ENCODE peak calls at places on chromosome 10, in six cellular contexts. One of them, this sample, is unnamed.

GRCh38 chr10:60977161-60978128 is 33.5 kb upstream of the RHOBTB1 start:
- DNase-seq in foreskin fibroblast: no peak
- DNase-seq in C1 segment of cervical spinal cord: no peak
- DNase-seq in HS-5: no peak
- DNase-seq in GM10248: no peak
- DNase-seq in stimulated activated CD8-positive, alpha-beta memory T cell treated with anti-CD3 and anti-CD28 coated beads, Interleukin-2, amount 100 ng/mL, for 1 hour: no peak
- DNase-seq in this sample: no peak

GRCh38 chr10:7567896-7568295 is 98.9 kb downstream of the ITIH5 start:
- DNase-seq in foreskin fibroblast: no peak
- DNase-seq in C1 segment of cervical spinal cord: no peak
- DNase-seq in HS-5: no peak
- DNase-seq in GM10248: no peak
- DNase-seq in stimulated activated CD8-positive, alpha-beta memory T cell treated with anti-CD3 and anti-CD28 coated beads, Interleukin-2, amount 100 ng/mL, for 1 hour: no peak
- DNase-seq in this sample: no peak

GRCh38 chr10:69612760-69613159 is 17.3 kb upstream of the FAM241B start:
- DNase-seq in foreskin fibroblast: no peak
- DNase-seq in C1 segment of cervical spinal cord: no peak
- DNase-seq in HS-5: no peak
- DNase-seq in GM10248: no peak
- DNase-seq in stimulated activated CD8-positive, alpha-beta memory T cell treated with anti-CD3 and anti-CD28 coated beads, Interleukin-2, amount 100 ng/mL, for 1 hour: no peak
- DNase-seq in this sample: no peak

GRCh38 chr10:7667262-7668141 is 736 bp upstream of the ITIH5 start:
- DNase-seq in foreskin fibroblast: no peak
- DNase-seq in C1 segment of cervical spinal cord: no peak
- DNase-seq in HS-5: no peak
- DNase-seq in GM10248: peak; percentile 21
- DNase-seq in stimulated activated CD8-positive, alpha-beta memory T cell treated with anti-CD3 and anti-CD28 coated beads, Interleukin-2, amount 100 ng/mL, for 1 hour: no peak
- DNase-seq in this sample: peak; percentile 81

GRCh38 chr10:90930971-90931841 is 10.3 kb upstream of the ANKRD1 start:
- DNase-seq in foreskin fibroblast: peak; percentile 84
- DNase-seq in C1 segment of cervical spinal cord: no peak
- DNase-seq in HS-5: peak; percentile 72
- DNase-seq in GM10248: no peak
- DNase-seq in stimulated activated CD8-positive, alpha-beta memory T cell treated with anti-CD3 and anti-CD28 coated beads, Interleukin-2, amount 100 ng/mL, for 1 hour: no peak
- DNase-seq in this sample: peak; percentile 15

GRCh38 chr10:122854648-122855047 is 9.0 kb upstream of the CUZD1 start:
- DNase-seq in foreskin fibroblast: peak; percentile 93
- DNase-seq in C1 segment of cervical spinal cord: no peak
- DNase-seq in HS-5: peak; percentile 96
- DNase-seq in GM10248: no peak
- DNase-seq in stimulated activated CD8-positive, alpha-beta memory T cell treated with anti-CD3 and anti-CD28 coated beads, Interleukin-2, amount 100 ng/mL, for 1 hour: no peak
- DNase-seq in this sample: no peak

GRCh38 chr10:28722065-28722803 is 44.9 kb downstream of the BAMBI start:
- DNase-seq in foreskin fibroblast: peak; percentile 35
- DNase-seq in C1 segment of cervical spinal cord: peak; percentile 64
- DNase-seq in HS-5: no peak
- DNase-seq in GM10248: no peak
- DNase-seq in stimulated activated CD8-positive, alpha-beta memory T cell treated with anti-CD3 and anti-CD28 coated beads, Interleukin-2, amount 100 ng/mL, for 1 hour: no peak
- DNase-seq in this sample: peak; percentile 71

GRCh38 chr10:25682203-25682950 is 251.7 kb upstream of the MYO3A start:
- DNase-seq in foreskin fibroblast: no peak
- DNase-seq in C1 segment of cervical spinal cord: peak; percentile 57
- DNase-seq in HS-5: no peak
- DNase-seq in GM10248: no peak
- DNase-seq in stimulated activated CD8-positive, alpha-beta memory T cell treated with anti-CD3 and anti-CD28 coated beads, Interleukin-2, amount 100 ng/mL, for 1 hour: no peak
- DNase-seq in this sample: no peak

GRCh38 chr10:29895436-29895835 is 163.9 kb downstream of the JCAD start:
- DNase-seq in foreskin fibroblast: peak; percentile 88
- DNase-seq in C1 segment of cervical spinal cord: no peak
- DNase-seq in HS-5: peak; percentile 19
- DNase-seq in GM10248: no peak
- DNase-seq in stimulated activated CD8-positive, alpha-beta memory T cell treated with anti-CD3 and anti-CD28 coated beads, Interleukin-2, amount 100 ng/mL, for 1 hour: no peak
- DNase-seq in this sample: peak; percentile 55

GRCh38 chr10:101745074-101745690 is 30.7 kb downstream of the FGF8 start:
- DNase-seq in foreskin fibroblast: no peak
- DNase-seq in C1 segment of cervical spinal cord: no peak
- DNase-seq in HS-5: no peak
- DNase-seq in GM10248: no peak
- DNase-seq in stimulated activated CD8-positive, alpha-beta memory T cell treated with anti-CD3 and anti-CD28 coated beads, Interleukin-2, amount 100 ng/mL, for 1 hour: no peak
- DNase-seq in this sample: no peak

GRCh38 chr10:110540038-110540437 is 27.5 kb upstream of the SMC3 start:
- DNase-seq in foreskin fibroblast: no peak
- DNase-seq in C1 segment of cervical spinal cord: no peak
- DNase-seq in HS-5: no peak
- DNase-seq in GM10248: no peak
- DNase-seq in stimulated activated CD8-positive, alpha-beta memory T cell treated with anti-CD3 and anti-CD28 coated beads, Interleukin-2, amount 100 ng/mL, for 1 hour: no peak
- DNase-seq in this sample: no peak

GRCh38 chr10:3225589-3225988 is 53.0 kb upstream of the PITRM1 start:
- DNase-seq in foreskin fibroblast: peak; percentile 49
- DNase-seq in C1 segment of cervical spinal cord: no peak
- DNase-seq in HS-5: no peak
- DNase-seq in GM10248: no peak
- DNase-seq in stimulated activated CD8-positive, alpha-beta memory T cell treated with anti-CD3 and anti-CD28 coated beads, Interleukin-2, amount 100 ng/mL, for 1 hour: no peak
- DNase-seq in this sample: no peak

GRCh38 chr10:109941193-109941872 is 18.0 kb upstream of the XPNPEP1 start:
- DNase-seq in foreskin fibroblast: no peak
- DNase-seq in C1 segment of cervical spinal cord: no peak
- DNase-seq in HS-5: no peak
- DNase-seq in GM10248: no peak
- DNase-seq in stimulated activated CD8-positive, alpha-beta memory T cell treated with anti-CD3 and anti-CD28 coated beads, Interleukin-2, amount 100 ng/mL, for 1 hour: no peak
- DNase-seq in this sample: no peak

GRCh38 chr10:186911-187310 is 51.7 kb downstream of the ZMYND11 start:
- DNase-seq in foreskin fibroblast: no peak
- DNase-seq in C1 segment of cervical spinal cord: no peak
- DNase-seq in HS-5: no peak
- DNase-seq in GM10248: no peak
- DNase-seq in stimulated activated CD8-positive, alpha-beta memory T cell treated with anti-CD3 and anti-CD28 coated beads, Interleukin-2, amount 100 ng/mL, for 1 hour: no peak
- DNase-seq in this sample: no peak

GRCh38 chr10:75995720-75996119 is 564.3 kb downstream of the LRMDA start:
- DNase-seq in foreskin fibroblast: no peak
- DNase-seq in C1 segment of cervical spinal cord: no peak
- DNase-seq in HS-5: no peak
- DNase-seq in GM10248: no peak
- DNase-seq in stimulated activated CD8-positive, alpha-beta memory T cell treated with anti-CD3 and anti-CD28 coated beads, Interleukin-2, amount 100 ng/mL, for 1 hour: no peak
- DNase-seq in this sample: no peak

GRCh38 chr10:110533149-110533548 is 34.3 kb upstream of the SMC3 start:
- DNase-seq in foreskin fibroblast: no peak
- DNase-seq in C1 segment of cervical spinal cord: no peak
- DNase-seq in HS-5: no peak
- DNase-seq in GM10248: no peak
- DNase-seq in stimulated activated CD8-positive, alpha-beta memory T cell treated with anti-CD3 and anti-CD28 coated beads, Interleukin-2, amount 100 ng/mL, for 1 hour: no peak
- DNase-seq in this sample: no peak

GRCh38 chr10:7818295-7819125 is at the start of gene TAF3:
- DNase-seq in foreskin fibroblast: peak; percentile 78
- DNase-seq in C1 segment of cervical spinal cord: peak; percentile 93
- DNase-seq in HS-5: peak; percentile 25
- DNase-seq in GM10248: peak; percentile 95
- DNase-seq in stimulated activated CD8-positive, alpha-beta memory T cell treated with anti-CD3 and anti-CD28 coated beads, Interleukin-2, amount 100 ng/mL, for 1 hour: peak; percentile 81
- DNase-seq in this sample: peak; percentile 94

GRCh38 chr10:110364531-110364937 is 59.8 kb upstream of the SMNDC1 start:
- DNase-seq in foreskin fibroblast: no peak
- DNase-seq in C1 segment of cervical spinal cord: no peak
- DNase-seq in HS-5: no peak
- DNase-seq in GM10248: no peak
- DNase-seq in stimulated activated CD8-positive, alpha-beta memory T cell treated with anti-CD3 and anti-CD28 coated beads, Interleukin-2, amount 100 ng/mL, for 1 hour: no peak
- DNase-seq in this sample: no peak